ENCODE peak calls at places on chromosomes 7 and 10, in six cellular contexts. One of them, this sample, is unnamed.

GRCh38 chr10:102660891-102661613 is 16.8 kb downstream of the TRIM8 start:
- DNase-seq in effector CD4-positive, alpha-beta T cell: no peak
- DNase-seq in astrocyte of the cerebellum: no peak
- DNase-seq in neuronal stem cell: no peak
- DNase-seq in HTR-8/SVneo: no peak
- DNase-seq in activated CD4-positive, alpha-beta T cell treated with anti-CD3 and anti-CD28 coated beads for 36 hours: peak; percentile 88
- DNase-seq in this sample: no peak

GRCh38 chr10:10780746-10781145 is 236.9 kb upstream of the CELF2 start:
- DNase-seq in neuronal stem cell: no peak
- DNase-seq in effector CD4-positive, alpha-beta T cell: no peak
- DNase-seq in astrocyte of the cerebellum: no peak
- DNase-seq in HTR-8/SVneo: no peak
- DNase-seq in activated CD4-positive, alpha-beta T cell treated with anti-CD3 and anti-CD28 coated beads for 36 hours: no peak
- DNase-seq in this sample: no peak

GRCh38 chr7:151917791-151918311 is 38.4 kb upstream of the GALNTL5 start:
- DNase-seq in effector CD4-positive, alpha-beta T cell: no peak
- DNase-seq in HTR-8/SVneo: no peak
- DNase-seq in activated CD4-positive, alpha-beta T cell treated with anti-CD3 and anti-CD28 coated beads for 36 hours: no peak
- DNase-seq in astrocyte of the cerebellum: no peak
- DNase-seq in neuronal stem cell: no peak
- DNase-seq in this sample: no peak

GRCh38 chr10:88676283-88677060 is 12.2 kb downstream of the LIPF start:
- DNase-seq in effector CD4-positive, alpha-beta T cell: no peak
- DNase-seq in HTR-8/SVneo: no peak
- DNase-seq in activated CD4-positive, alpha-beta T cell treated with anti-CD3 and anti-CD28 coated beads for 36 hours: no peak
- DNase-seq in neuronal stem cell: no peak
- DNase-seq in astrocyte of the cerebellum: no peak
- DNase-seq in this sample: no peak

GRCh38 chr7:133358728-133359127 is 105.8 kb downstream of the EXOC4 start:
- DNase-seq in neuronal stem cell: no peak
- DNase-seq in HTR-8/SVneo: no peak
- DNase-seq in astrocyte of the cerebellum: no peak
- DNase-seq in effector CD4-positive, alpha-beta T cell: no peak
- DNase-seq in activated CD4-positive, alpha-beta T cell treated with anti-CD3 and anti-CD28 coated beads for 36 hours: no peak
- DNase-seq in this sample: no peak

GRCh38 chr10:103241262-103242011 is 4.2 kb upstream of the RPEL1 start:
- DNase-seq in astrocyte of the cerebellum: no peak
- DNase-seq in activated CD4-positive, alpha-beta T cell treated with anti-CD3 and anti-CD28 coated beads for 36 hours: peak; percentile 25
- DNase-seq in effector CD4-positive, alpha-beta T cell: no peak
- DNase-seq in HTR-8/SVneo: peak; percentile 49
- DNase-seq in neuronal stem cell: no peak
- DNase-seq in this sample: no peak

GRCh38 chr10:3020311-3020710 is 47.0 kb upstream of the PFKP start:
- DNase-seq in HTR-8/SVneo: no peak
- DNase-seq in activated CD4-positive, alpha-beta T cell treated with anti-CD3 and anti-CD28 coated beads for 36 hours: no peak
- DNase-seq in astrocyte of the cerebellum: no peak
- DNase-seq in effector CD4-positive, alpha-beta T cell: no peak
- DNase-seq in neuronal stem cell: no peak
- DNase-seq in this sample: no peak

GRCh38 chr7:156589808-156590207 is 50.8 kb upstream of the RNF32 start:
- DNase-seq in astrocyte of the cerebellum: no peak
- DNase-seq in activated CD4-positive, alpha-beta T cell treated with anti-CD3 and anti-CD28 coated beads for 36 hours: no peak
- DNase-seq in HTR-8/SVneo: no peak
- DNase-seq in effector CD4-positive, alpha-beta T cell: no peak
- DNase-seq in neuronal stem cell: no peak
- DNase-seq in this sample: no peak

GRCh38 chr10:34121974-34122282 is 693.2 kb downstream of the PARD3 start:
- DNase-seq in activated CD4-positive, alpha-beta T cell treated with anti-CD3 and anti-CD28 coated beads for 36 hours: peak; percentile 31
- DNase-seq in astrocyte of the cerebellum: peak; percentile 53
- DNase-seq in HTR-8/SVneo: no peak
- DNase-seq in neuronal stem cell: no peak
- DNase-seq in effector CD4-positive, alpha-beta T cell: no peak
- DNase-seq in this sample: no peak

GRCh38 chr7:96093435-96093834 is 228.5 kb downstream of the SLC25A13 start:
- DNase-seq in HTR-8/SVneo: no peak
- DNase-seq in astrocyte of the cerebellum: peak; percentile 33
- DNase-seq in effector CD4-positive, alpha-beta T cell: no peak
- DNase-seq in activated CD4-positive, alpha-beta T cell treated with anti-CD3 and anti-CD28 coated beads for 36 hours: no peak
- DNase-seq in neuronal stem cell: no peak
- DNase-seq in this sample: no peak

GRCh38 chr10:28090506-28090905 is 91.6 kb upstream of the ODAD2 start:
- DNase-seq in HTR-8/SVneo: no peak
- DNase-seq in effector CD4-positive, alpha-beta T cell: no peak
- DNase-seq in neuronal stem cell: no peak
- DNase-seq in astrocyte of the cerebellum: no peak
- DNase-seq in activated CD4-positive, alpha-beta T cell treated with anti-CD3 and anti-CD28 coated beads for 36 hours: no peak
- DNase-seq in this sample: no peak

GRCh38 chr10:127161482-127161881 is 34.9 kb downstream of the INSYN2A start:
- DNase-seq in neuronal stem cell: no peak
- DNase-seq in HTR-8/SVneo: no peak
- DNase-seq in activated CD4-positive, alpha-beta T cell treated with anti-CD3 and anti-CD28 coated beads for 36 hours: no peak
- DNase-seq in astrocyte of the cerebellum: no peak
- DNase-seq in effector CD4-positive, alpha-beta T cell: no peak
- DNase-seq in this sample: no peak

GRCh38 chr7:154591544-154591943 is 411.4 kb downstream of the PAXIP1 start:
- DNase-seq in activated CD4-positive, alpha-beta T cell treated with anti-CD3 and anti-CD28 coated beads for 36 hours: no peak
- DNase-seq in astrocyte of the cerebellum: peak; percentile 11
- DNase-seq in neuronal stem cell: no peak
- DNase-seq in effector CD4-positive, alpha-beta T cell: no peak
- DNase-seq in HTR-8/SVneo: no peak
- DNase-seq in this sample: no peak

GRCh38 chr7:149690688-149691446 is 82.5 kb downstream of the ZNF467 start:
- DNase-seq in effector CD4-positive, alpha-beta T cell: no peak
- DNase-seq in HTR-8/SVneo: no peak
- DNase-seq in neuronal stem cell: no peak
- DNase-seq in astrocyte of the cerebellum: no peak
- DNase-seq in activated CD4-positive, alpha-beta T cell treated with anti-CD3 and anti-CD28 coated beads for 36 hours: peak; percentile 41
- DNase-seq in this sample: no peak

GRCh38 chr10:86188796-86189558 is 177.6 kb downstream of the GRID1 start:
- DNase-seq in neuronal stem cell: no peak
- DNase-seq in effector CD4-positive, alpha-beta T cell: no peak
- DNase-seq in astrocyte of the cerebellum: no peak
- DNase-seq in activated CD4-positive, alpha-beta T cell treated with anti-CD3 and anti-CD28 coated beads for 36 hours: no peak
- DNase-seq in HTR-8/SVneo: no peak
- DNase-seq in this sample: no peak

GRCh38 chr10:71921319-71922027 is 42.7 kb upstream of the CHST3 start:
- DNase-seq in activated CD4-positive, alpha-beta T cell treated with anti-CD3 and anti-CD28 coated beads for 36 hours: no peak
- DNase-seq in effector CD4-positive, alpha-beta T cell: no peak
- DNase-seq in neuronal stem cell: no peak
- DNase-seq in HTR-8/SVneo: no peak
- DNase-seq in astrocyte of the cerebellum: no peak
- DNase-seq in this sample: no peak

GRCh38 chr10:110843031-110843430 is 28.7 kb upstream of the PDCD4 start:
- DNase-seq in neuronal stem cell: no peak
- DNase-seq in effector CD4-positive, alpha-beta T cell: peak; percentile 40
- DNase-seq in astrocyte of the cerebellum: no peak
- DNase-seq in activated CD4-positive, alpha-beta T cell treated with anti-CD3 and anti-CD28 coated beads for 36 hours: peak; percentile 58
- DNase-seq in HTR-8/SVneo: no peak
- DNase-seq in this sample: peak; percentile 53

This sample was measured in T-cell.